ENCODE peak calls at places on chromosomes 5 and 9, in four cellular contexts. M is stomach, Z is right atrium auricular region, H is A549. Y is an unnamed sample.

GRCh38 chr5:132557425-132557805 is 638 bp downstream of the RAD50 start:
- DNase-seq in Z (no peak), M (peak), H (peak), Y (peak)

GRCh38 chr9:124254261-124254682 is 3.5 kb upstream of the NEK6 start:
- DNase-seq in H (no peak), Z (no peak), M (no peak), Y (no peak)

GRCh38 chr9:95027914-95028854 is 289.3 kb downstream of the FANCC start:
- DNase-seq in Z (no peak), H (no peak), M (peak), Y (no peak)

GRCh38 chr5:56088967-56089829 is 94.4 kb upstream of the IL6ST start:
- DNase-seq in M (no peak), H (peak), Z (no peak), Y (no peak)

GRCh38 chr5:876398-877365 is 15.9 kb downstream of the BRD9 start:
- DNase-seq in Z (no peak), M (no peak), H (no peak), Y (no peak)

GRCh38 chr9:16029056-16029615 is 476.3 kb downstream of the CCDC171 start:
- DNase-seq in H (no peak), Z (no peak), M (no peak), Y (no peak)

GRCh38 chr5:157554180-157555030 is 21.2 kb downstream of the ADAM19 start:
- DNase-seq in Z (no peak), H (no peak), M (no peak), Y (no peak)

GRCh38 chr5:158175664-158176507 is 316.9 kb upstream of the CLINT1 start:
- DNase-seq in Z (no peak), M (peak), H (no peak), Y (no peak)

GRCh38 chr9:91515074-91515687 is 91.5 kb upstream of the NFIL3 start:
- DNase-seq in H (no peak), M (peak), Z (no peak), Y (peak)

GRCh38 chr5:108264533-108264932 is 117.4 kb downstream of the FBXL17 start:
- DNase-seq in M (no peak), H (no peak), Z (no peak), Y (no peak)

GRCh38 chr9:129252937-129253819 is 75.1 kb upstream of the IER5L start:
- DNase-seq in M (no peak), H (no peak), Z (no peak), Y (no peak)

GRCh38 chr9:127567119-127567897 is 44.8 kb upstream of the STXBP1 start:
- DNase-seq in M (peak), Z (peak), H (no peak), Y (peak)
- H3K4me3 ChIP-seq in M (peak), Z (peak), H (peak), Y (peak)

GRCh38 chr9:131099088-131099611 is 2.8 kb downstream of the AIF1L start:
- DNase-seq in H (no peak), Z (no peak), M (no peak), Y (no peak)
- H3K27ac ChIP-seq in H (no peak), Z (no peak), M (no peak), Y (no peak)

GRCh38 chr9:20760246-20760901 is 76.3 kb downstream of the FOCAD start:
- DNase-seq in M (no peak), H (no peak), Z (no peak), Y (no peak)
- H3K4me3 ChIP-seq in M (no peak), H (no peak), Z (no peak), Y (no peak)

GRCh38 chr5:134651531-134651930 is 2.9 kb downstream of the SEC24A start:
- DNase-seq in M (no peak), H (no peak), Z (no peak), Y (no peak)
- H3K27ac ChIP-seq in M (no peak), H (no peak), Z (no peak), Y (no peak)

GRCh38 chr5:149840226-149840825 is 104.3 kb downstream of the PDE6A start:
- DNase-seq in M (no peak), Z (no peak), H (no peak), Y (no peak)
- H3K4me3 ChIP-seq in M (no peak), Z (no peak), H (no peak), Y (no peak)

GRCh38 chr5:77177576-77177975 is 32.9 kb upstream of the PDE8B start:
- DNase-seq in H (no peak), M (no peak), Z (no peak), Y (no peak)

GRCh38 chr5:77175235-77175634 is 35.2 kb upstream of the PDE8B start:
- DNase-seq in H (no peak), Z (no peak), M (no peak), Y (no peak)

GRCh38 chr5:77176429-77176828 is 34.1 kb upstream of the PDE8B start:
- DNase-seq in Z (no peak), M (no peak), H (no peak), Y (no peak)

GRCh38 chr5:77172713-77173328 is 37.7 kb upstream of the PDE8B start:
- DNase-seq in H (no peak), M (no peak), Z (no peak), Y (no peak)

GRCh38 chr5:77174526-77174925 is 36.0 kb upstream of the PDE8B start:
- DNase-seq in M (no peak), Z (no peak), H (no peak), Y (no peak)
- H3K27ac ChIP-seq in M (no peak), Z (peak), H (peak), Y (no peak)

DNA sequence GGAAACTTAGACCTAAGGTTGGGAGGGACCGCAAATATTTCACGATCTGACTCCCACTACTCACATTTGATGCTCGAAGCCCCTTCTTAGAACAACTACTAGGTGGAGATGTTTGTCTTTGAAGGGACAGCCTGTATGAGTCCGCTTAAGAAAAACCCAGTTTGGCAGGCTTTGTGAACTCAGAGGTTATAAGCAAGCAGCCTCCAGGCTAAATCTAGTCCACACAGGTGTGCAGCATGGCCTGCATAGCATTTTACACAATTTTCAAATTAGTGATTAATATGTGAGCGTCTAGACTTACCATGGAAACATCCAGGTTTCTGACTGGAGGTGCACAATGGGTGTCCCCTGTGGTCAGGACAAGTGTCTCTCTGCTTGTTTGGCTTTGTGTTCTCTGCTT is 127.1 kb downstream of the KIF4B start:
- DNase-seq in H (no peak), M (no peak), Z (no peak), Y (no peak)
- H3K4me3 ChIP-seq in H (no peak), M (no peak), Z (no peak), Y (no peak)

GRCh38 chr5:150598821-150599273 is 41.6 kb upstream of the SYNPO start:
- DNase-seq in M (no peak), H (no peak), Z (no peak), Y (no peak)
- H3K27ac ChIP-seq in M (no peak), H (no peak), Z (peak), Y (peak)

GRCh38 chr9:117545846-117546245 is 131.0 kb upstream of the ASTN2 start:
- DNase-seq in M (no peak), H (no peak), Z (no peak), Y (no peak)

GRCh38 chr9:117547321-117547720 is 132.5 kb upstream of the ASTN2 start:
- DNase-seq in M (no peak), H (no peak), Z (no peak), Y (no peak)

GRCh38 chr9:117547904-117548303 is 133.0 kb upstream of the ASTN2 start:
- DNase-seq in H (no peak), Z (no peak), M (no peak), Y (no peak)

GRCh38 chr9:117548556-117548955 is 133.7 kb upstream of the ASTN2 start:
- DNase-seq in Z (no peak), M (no peak), H (no peak), Y (no peak)

GRCh38 chr9:117546894-117547293 is 132.0 kb upstream of the ASTN2 start:
- DNase-seq in H (no peak), M (peak), Z (no peak), Y (no peak)
- H3K4me3 ChIP-seq in H (peak), M (peak), Z (no peak), Y (no peak)

GRCh38 chr9:77841739-77842386 is 189.7 kb downstream of the GNAQ start:
- DNase-seq in M (no peak), H (no peak), Z (no peak), Y (no peak)
- H3K27ac ChIP-seq in M (no peak), H (peak), Z (no peak), Y (peak)

Y was measured in uterus.